ENCODE peak calls at places on chromosomes 11 and 22, in four cellular contexts. Y, J, L and Q are unnamed samples.

GRCh38 chr22:41538583-41538982 is 5.7 kb downstream of the POLR3H start:
- DNase-seq in Y (no peak), J (no peak), L (no peak), Q (no peak)

GRCh38 chr22:17943533-17944204 is 80.7 kb downstream of the MICAL3 start:
- DNase-seq in Y (no peak), J (no peak), L (no peak), Q (no peak)

GRCh38 chr11:32792948-32793475 is 1.4 kb downstream of the CCDC73 start:
- DNase-seq in Y (peak), J (peak), L (peak), Q (peak)

GRCh38 chr11:121231576-121232278 is 60.8 kb upstream of the SC5D start:
- DNase-seq in Y (no peak), J (no peak), L (no peak), Q (no peak)

GRCh38 chr11:103279821-103280220 is 170.6 kb downstream of the DYNC2H1 start:
- DNase-seq in Y (no peak), J (peak), L (no peak), Q (peak)

GRCh38 chr22:24473278-24473677 is 21.9 kb upstream of the UPB1 start:
- DNase-seq in Y (no peak), J (no peak), L (no peak), Q (no peak)

GRCh38 chr11:8031248-8032115 is 44.3 kb downstream of the EIF3F start:
- DNase-seq in Y (no peak), J (no peak), L (no peak), Q (no peak)

GRCh38 chr11:86418929-86419328 is 44.2 kb downstream of the CCDC81 start:
- DNase-seq in Y (peak), J (peak), L (peak), Q (peak)

GRCh38 chr11:11841605-11842425 is at the start of gene USP47:
- DNase-seq in Y (peak), J (peak), L (peak), Q (peak)

GRCh38 chr11:121964591-121964990 is 151.4 kb downstream of the BLID start:
- DNase-seq in Y (peak), J (peak), L (no peak), Q (peak)

GRCh38 chr11:23406131-23406819 is 546.0 kb upstream of the CCDC179 start:
- DNase-seq in Y (no peak), J (no peak), L (no peak), Q (no peak)

GRCh38 chr11:98059488-98059887 is 961.3 kb upstream of the CNTN5 start:
- DNase-seq in Y (no peak), J (no peak), L (no peak), Q (no peak)

GRCh38 chr22:35219012-35219411 is 38.3 kb upstream of the HMGXB4 start:
- DNase-seq in Y (no peak), J (peak), L (no peak), Q (peak)

GRCh38 chr11:134938212-134938611 is 526.2 kb upstream of the B3GAT1 start:
- DNase-seq in Y (no peak), J (no peak), L (no peak), Q (no peak)

GRCh38 chr11:32420937-32421532 is 14.3 kb downstream of the WT1 start:
- DNase-seq in Y (peak), J (no peak), L (peak), Q (no peak)

GRCh38 chr11:64674774-64675173 is 48.2 kb downstream of the NRXN2 start:
- DNase-seq in Y (no peak), J (no peak), L (no peak), Q (no peak)

GRCh38 chr11:94849836-94850235 is 81.7 kb downstream of the AMOTL1 start:
- DNase-seq in Y (peak), J (peak), L (no peak), Q (peak)

GRCh38 chr11:12042215-12042676 is 33.8 kb upstream of the DKK3 start:
- DNase-seq in Y (peak), J (peak), L (no peak), Q (peak)

GRCh38 chr11:117170210-117170609 is 8.3 kb upstream of the SIDT2 start:
- DNase-seq in Y (no peak), J (no peak), L (no peak), Q (no peak)

GRCh38 chr11:10387209-10388083 is 67.6 kb upstream of the AMPD3 start:
- DNase-seq in Y (peak), J (peak), L (no peak), Q (peak)

GRCh38 chr11:6443269-6444003 is 2.6 kb upstream of the HPX start:
- DNase-seq in Y (peak), J (peak), L (peak), Q (peak)

GRCh38 chr11:47399860-47400812 is 8.3 kb upstream of the SLC39A13 start:
- DNase-seq in Y (peak), J (no peak), L (no peak), Q (no peak)

GRCh38 chr11:131897976-131898375 is 527.6 kb downstream of the NTM start:
- DNase-seq in Y (no peak), J (peak), L (no peak), Q (no peak)

GRCh38 chr11:16806791-16807190 is 68.3 kb downstream of the C11orf58 start:
- DNase-seq in Y (peak), J (peak), L (no peak), Q (no peak)

GRCh38 chr22:19871023-19871844 is 16.6 kb upstream of the GNB1L start:
- DNase-seq in Y (no peak), J (no peak), L (no peak), Q (no peak)

GRCh38 chr11:107549253-107549953 is 16.1 kb downstream of the ALKBH8 start:
- DNase-seq in Y (peak), J (peak), L (peak), Q (peak)

GRCh38 chr22:17792854-17793434 is 18.7 kb upstream of the BID start:
- DNase-seq in Y (no peak), J (no peak), L (no peak), Q (no peak)

GRCh38 chr11:32255876-32256275 is 165.0 kb downstream of the RCN1 start:
- DNase-seq in Y (no peak), J (no peak), L (no peak), Q (no peak)

GRCh38 chr11:61103851-61104423 is 1.6 kb downstream of the CD5 start:
- DNase-seq in Y (no peak), J (no peak), L (no peak), Q (no peak)

GRCh38 chr22:29023172-29023796 is 38.3 kb downstream of the C22orf31 start:
- DNase-seq in Y (no peak), J (no peak), L (no peak), Q (no peak)

GRCh38 chr11:19979519-19979845 is 180.8 kb downstream of the DBX1 start:
- DNase-seq in Y (no peak), J (no peak), L (no peak), Q (no peak)

GRCh38 chr22:28891156-28891733 is 7.9 kb downstream of the ZNRF3 start:
- DNase-seq in Y (no peak), J (no peak), L (no peak), Q (no peak)